ENCODE peak calls at places on chromosome 9, in four cellular contexts. C is neural progenitor cell, W is hepatocyte, N is SK-N-SH. U is an unnamed sample.

GRCh38 chr9:111298831-111299603 is 31.0 kb downstream of the OR2K2 start:
- DNase-seq in W (peak; percentile 55), N (peak; percentile 42), C (peak; percentile 41), U (peak; percentile 39)

GRCh38 chr9:98182069-98182820 is 10.2 kb downstream of the CORO2A start:
- DNase-seq in W (no peak), C (no peak), N (peak; percentile 51), U (no peak)

GRCh38 chr9:78539904-78540303 is 243.0 kb downstream of the PSAT1 start:
- DNase-seq in C (no peak), W (no peak), N (no peak), U (peak; percentile 61)

GRCh38 chr9:120441446-120442279 is 138.3 kb downstream of the CDK5RAP2 start:
- DNase-seq in W (peak; percentile 33), C (no peak), N (no peak), U (peak; percentile 46)

GRCh38 chr9:114149765-114150340 is 5.5 kb upstream of the COL27A1 start:
- DNase-seq in W (no peak), N (no peak), C (no peak), U (no peak)

GRCh38 chr9:106600955-106601354 is 262.0 kb upstream of the ZNF462 start:
- DNase-seq in W (no peak), C (no peak), N (no peak), U (no peak)

GRCh38 chr9:128121924-128122808 is 5.4 kb downstream of the PTGES2 start:
- DNase-seq in W (no peak), N (no peak), C (no peak), U (no peak)

GRCh38 chr9:79663299-79663698 is 91.5 kb downstream of the TLE4 start:
- DNase-seq in N (no peak), W (no peak), C (peak; percentile 43), U (no peak)

GRCh38 chr9:33186457-33187168 is 19.5 kb upstream of the B4GALT1 start:
- DNase-seq in N (no peak), W (peak; percentile 74), C (no peak), U (peak; percentile 77)

GRCh38 chr9:4306066-4306787 is 6.4 kb upstream of the GLIS3 start:
- DNase-seq in N (no peak), C (no peak), W (peak; percentile 43), U (peak; percentile 42)

GRCh38 chr9:34589371-34589655 is 211 bp downstream of the CNTFR start:
- DNase-seq in C (no peak), N (no peak), W (no peak), U (no peak)

GRCh38 chr9:8760000-8760767 is 960.6 kb upstream of the DMAC1 start:
- DNase-seq in C (peak; percentile 24), W (no peak), N (no peak), U (no peak)

GRCh38 chr9:124286292-124286931 is 28.7 kb downstream of the NEK6 start:
- DNase-seq in N (no peak), W (peak; percentile 35), C (no peak), U (no peak)

DNA sequence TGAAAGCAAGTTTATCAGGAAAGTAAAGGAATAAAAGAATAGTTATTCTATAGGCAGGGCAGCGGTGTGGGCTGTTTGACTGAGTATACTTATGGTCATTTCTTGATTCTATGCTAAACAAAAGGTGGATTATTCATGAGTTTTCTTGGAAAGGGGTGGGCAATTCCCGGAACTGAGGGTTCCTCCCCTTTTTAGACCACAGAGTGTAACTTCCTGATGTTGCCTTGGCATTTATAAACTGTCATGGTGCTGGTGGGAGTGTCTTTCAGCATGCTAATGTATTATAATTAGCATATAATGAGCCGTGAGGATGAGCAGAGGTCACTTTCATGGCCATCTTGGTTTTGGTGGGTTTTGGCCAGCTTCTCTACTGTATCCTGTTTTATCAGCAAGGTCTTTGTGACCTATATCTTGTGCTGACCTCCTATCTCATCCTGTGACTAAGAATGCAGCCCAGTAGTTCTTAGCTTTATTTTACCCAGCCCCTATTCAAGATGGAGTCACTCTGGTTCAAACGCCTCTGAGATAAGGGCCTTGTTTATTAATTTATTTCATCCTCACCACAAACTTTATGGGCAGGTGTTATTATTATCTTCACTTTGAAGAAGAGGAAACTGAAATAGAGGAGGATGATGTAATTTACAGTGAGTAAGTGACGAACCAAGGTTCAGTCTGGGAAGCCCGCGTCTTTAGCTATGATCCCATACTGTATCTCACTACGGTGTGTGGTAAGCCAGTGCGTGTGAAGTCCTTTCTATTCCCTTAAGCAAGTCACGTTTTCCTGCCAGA is 186.1 kb upstream of the KLF4 start:
- DNase-seq in N (no peak), W (no peak), C (no peak), U (no peak)
- H3K27ac ChIP-seq in N (no peak overlapping the region), W (no peak overlapping the region), C (no peak overlapping the region), U (no peak overlapping the region)

GRCh38 chr9:96771124-96771523 is 6.8 kb downstream of the ZNF510 start:
- DNase-seq in W (no peak), C (no peak), N (no peak), U (no peak)

GRCh38 chr9:96762562-96762961 is 15.3 kb downstream of the ZNF510 start:
- DNase-seq in N (no peak), C (no peak), W (no peak), U (no peak)

GRCh38 chr9:96769989-96770388 is 7.9 kb downstream of the ZNF510 start:
- DNase-seq in C (no peak), N (no peak), W (no peak), U (no peak)

GRCh38 chr9:96766199-96766598 is 11.7 kb downstream of the ZNF510 start:
- DNase-seq in W (no peak), C (no peak), N (no peak), U (no peak)
- H3K9me3 ChIP-seq in W (peaks cover 96% of the 10 kb centered on the region), C (peaks cover 66% of the 10 kb centered on the region), N (peaks cover 50% of the 10 kb centered on the region), U (peaks cover 51% of the 10 kb centered on the region)

DNA sequence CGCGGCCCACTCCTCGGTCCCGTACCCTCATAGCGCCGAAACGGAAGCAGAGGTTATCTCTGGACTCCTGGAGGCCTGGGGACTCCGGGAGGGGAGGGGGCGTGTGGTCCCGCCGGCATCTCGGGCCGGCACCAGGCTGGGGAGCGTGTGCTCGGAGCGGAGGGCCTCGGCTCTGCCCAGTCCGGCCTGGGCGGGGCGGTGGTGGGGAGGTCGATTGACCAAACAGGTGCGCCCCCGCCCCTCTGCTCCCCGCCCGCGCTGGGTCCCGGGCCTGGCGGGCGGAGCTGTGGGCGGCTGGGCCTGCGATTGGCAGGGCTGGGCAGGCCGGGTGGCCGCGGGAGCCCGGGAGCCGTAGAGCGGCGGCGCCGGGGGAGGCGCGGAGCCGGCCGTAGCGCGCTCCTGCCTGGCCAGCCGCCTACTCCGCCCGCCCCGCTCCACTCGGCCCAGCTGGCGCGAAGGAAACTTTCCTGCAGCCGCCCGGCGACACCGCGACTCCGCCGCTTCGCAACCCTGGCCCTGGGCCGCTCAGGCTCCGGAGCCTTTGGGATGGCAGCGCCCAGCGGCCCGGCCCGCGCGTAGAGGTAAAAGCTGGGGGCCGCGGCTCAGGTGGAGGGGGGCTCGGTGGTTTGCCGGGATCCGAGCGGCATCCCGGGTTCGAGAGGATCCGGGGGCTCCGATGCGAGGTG is 52.1 kb upstream of the DAB2IP start:
- DNase-seq in N (peak; percentile 97), W (peak; percentile 89), C (peak; percentile 97), U (peak; percentile 32)
- H3K4me2 ChIP-seq in N (peak overlapping the region; percentile 99), W (peak overlapping the region; percentile 100), C (peak overlapping the region; percentile 99), U (peak overlapping the region; percentile 89)

DNA sequence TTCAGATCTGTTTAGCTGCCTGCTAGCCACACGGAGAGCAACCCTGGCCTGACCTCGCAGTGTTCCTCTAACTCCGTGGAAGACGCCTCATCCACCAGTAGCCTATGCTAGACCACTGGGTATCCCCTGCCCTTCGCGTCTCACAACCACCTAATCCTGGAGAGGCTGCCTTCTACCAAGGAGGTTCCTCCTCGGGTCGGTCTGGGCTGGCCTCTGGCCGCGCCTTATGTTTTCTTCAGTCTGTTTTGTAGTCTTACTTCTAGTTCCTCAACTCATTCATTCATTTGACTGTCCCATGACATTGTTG is 1.6 kb upstream of the TPM2 start:
- DNase-seq in C (peak; percentile 45), N (no peak), W (no peak), U (no peak)
- H3K27ac ChIP-seq in C (no peak overlapping the region), N (peak overlapping the region; percentile 93), W (peak overlapping the region; percentile 94), U (no peak overlapping the region)

DNA sequence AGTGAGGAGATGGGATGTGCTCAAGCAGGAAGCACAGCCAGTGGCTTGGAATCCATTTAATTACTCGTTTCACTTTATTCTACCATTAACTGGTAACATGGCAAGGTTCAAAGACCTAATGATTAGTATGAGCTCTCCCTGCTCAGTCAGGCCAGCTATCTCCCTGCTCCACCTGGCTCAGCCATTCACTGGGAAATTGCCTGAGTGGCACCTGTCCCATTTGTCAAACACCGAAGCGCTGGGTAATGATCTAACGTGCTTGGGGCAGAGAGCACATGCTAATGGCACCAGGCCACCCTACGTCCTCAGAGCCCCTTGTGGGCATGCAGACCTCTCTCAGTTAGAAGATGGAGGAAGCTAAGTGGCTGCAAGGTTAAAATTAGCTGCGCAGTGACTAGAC is 162.1 kb downstream of the TTLL11 start:
- DNase-seq in N (no peak), C (no peak), W (no peak), U (no peak)
- H3K9me3 ChIP-seq in N (no peaks in the 10 kb centered on the region), C (no peaks in the 10 kb centered on the region), W (no peaks in the 10 kb centered on the region), U (no peaks in the 10 kb centered on the region)

DNA sequence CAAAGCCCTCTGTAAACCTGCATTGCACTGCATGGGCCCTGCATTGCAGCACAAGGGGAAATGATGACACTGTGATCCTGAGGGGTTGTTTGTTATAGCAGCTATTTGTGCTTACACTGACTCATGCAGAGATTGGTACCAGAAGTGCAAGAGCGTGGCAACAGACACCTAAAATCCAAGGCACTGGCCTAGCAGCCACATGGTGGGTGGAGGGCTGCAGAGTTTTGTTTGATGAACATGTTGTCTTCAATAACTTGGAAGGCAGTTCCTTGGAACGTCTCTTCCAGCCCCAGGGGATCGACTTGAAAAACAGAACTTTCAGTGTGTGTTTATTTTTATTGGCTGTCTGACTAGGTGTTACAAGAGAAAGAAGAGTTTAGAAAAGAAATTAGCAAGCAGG is 14.5 kb downstream of the FCN2 start:
- DNase-seq in N (no peak), C (no peak), W (no peak), U (no peak)
- H3K4me2 ChIP-seq in N (no peak overlapping the region), C (no peak overlapping the region), W (no peak overlapping the region), U (no peak overlapping the region)

U was measured in mammary epithelial cell.